ENCODE peak calls at places on chromosomes 6 and 20, in four cellular contexts. One of them, this sample, is unnamed. For H3K4me1, the result is how much of the 10 kb centered on the place peaks cover.

GRCh38 chr6:125312478-125312877 is 10.7 kb upstream of the HDDC2 start:
- DNase-seq in tibial nerve: no peak
- DNase-seq in K562: no peak
- DNase-seq in A549: peak
- DNase-seq in this sample: peak

GRCh38 chr20:330233-331149 is 5.1 kb downstream of the SOX12 start:
- DNase-seq in tibial nerve: no peak
- DNase-seq in K562: peak
- DNase-seq in A549: peak
- DNase-seq in this sample: peak

GRCh38 chr6:83872386-83873118 is 13.1 kb downstream of the CYB5R4 start:
- DNase-seq in A549: no peak
- DNase-seq in K562: no peak
- DNase-seq in tibial nerve: no peak
- DNase-seq in this sample: no peak

GRCh38 chr6:44779130-44779826 is 391.8 kb downstream of the CDC5L start:
- DNase-seq in tibial nerve: peak
- DNase-seq in A549: no peak
- DNase-seq in K562: no peak
- DNase-seq in this sample: no peak

GRCh38 chr6:21103626-21104224 is 489.8 kb upstream of the SOX4 start:
- DNase-seq in K562: no peak
- DNase-seq in tibial nerve: no peak
- DNase-seq in A549: no peak
- DNase-seq in this sample: no peak

GRCh38 chr20:4905195-4905594 is 96.1 kb downstream of the SLC23A2 start:
- DNase-seq in A549: no peak
- DNase-seq in K562: no peak
- DNase-seq in tibial nerve: no peak
- DNase-seq in this sample: no peak

GRCh38 chr20:38523697-38524096 is 51.1 kb downstream of the RALGAPB start:
- DNase-seq in tibial nerve: no peak
- DNase-seq in K562: no peak
- DNase-seq in A549: peak
- DNase-seq in this sample: no peak

GRCh38 chr6:84107495-84107894 is 73.9 kb downstream of the MRAP2 start:
- DNase-seq in K562: no peak
- DNase-seq in tibial nerve: no peak
- DNase-seq in A549: no peak
- DNase-seq in this sample: no peak

GRCh38 chr6:55875420-55875819 is at the start of gene BMP5:
- DNase-seq in tibial nerve: no peak
- DNase-seq in K562: no peak
- DNase-seq in A549: no peak
- DNase-seq in this sample: no peak

GRCh38 chr6:48429021-48429420 is 318.0 kb upstream of the PTCHD4 start:
- DNase-seq in K562: no peak
- DNase-seq in tibial nerve: no peak
- DNase-seq in A549: no peak
- DNase-seq in this sample: no peak

GRCh38 chr20:24949756-24950127 is 673 bp downstream of the CST7 start:
- DNase-seq in K562: no peak
- DNase-seq in tibial nerve: no peak
- DNase-seq in A549: no peak
- DNase-seq in this sample: peak

GRCh38 chr6:96900873-96901272 is 3.2 kb upstream of the NDUFAF4 start:
- DNase-seq in K562: no peak
- DNase-seq in A549: no peak
- DNase-seq in tibial nerve: no peak
- DNase-seq in this sample: no peak

GRCh38 chr6:96897396-96898240 is at the start of gene NDUFAF4:
- DNase-seq in tibial nerve: peak
- DNase-seq in A549: peak
- DNase-seq in K562: peak
- DNase-seq in this sample: peak

GRCh38 chr6:96898241-96898851 is 655 bp upstream of the NDUFAF4 start:
- DNase-seq in A549: peak
- DNase-seq in tibial nerve: no peak
- DNase-seq in K562: peak
- DNase-seq in this sample: no peak

GRCh38 chr6:96899599-96899998 is 1.9 kb upstream of the NDUFAF4 start:
- DNase-seq in K562: no peak
- DNase-seq in A549: no peak
- DNase-seq in tibial nerve: no peak
- DNase-seq in this sample: no peak

DNA sequence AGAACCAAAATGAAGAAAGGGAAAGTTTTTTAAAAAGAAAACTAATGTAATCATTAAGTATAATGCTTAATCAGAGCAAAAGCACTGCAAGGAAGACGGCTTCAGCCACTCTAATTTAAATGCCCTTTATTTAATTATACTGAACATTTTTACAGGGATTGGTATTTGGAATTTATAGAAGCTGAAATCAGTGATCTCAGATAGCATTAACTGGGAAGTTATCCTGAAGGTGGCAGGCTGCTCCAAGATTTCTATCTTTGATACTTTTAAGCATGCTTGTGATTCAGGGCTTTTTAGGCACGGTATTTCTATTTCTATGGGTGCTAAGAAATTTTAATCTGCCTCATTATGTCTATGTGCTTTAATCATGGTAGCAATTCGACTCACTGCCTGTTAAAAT is 1.3 kb upstream of the NDUFAF4 start:
- DNase-seq in K562: no peak
- DNase-seq in tibial nerve: peak
- DNase-seq in A549: peak
- DNase-seq in this sample: no peak
- TF ChIP-seq CTCF in K562: peak
- TF ChIP-seq CTCF in tibial nerve: peak
- TF ChIP-seq CTCF in A549: peak
- TF ChIP-seq CTCF in this sample: no peak

GRCh38 chr6:121520337-121521163 is 85.1 kb downstream of the GJA1 start:
- DNase-seq in A549: peak
- DNase-seq in tibial nerve: no peak
- DNase-seq in K562: no peak
- DNase-seq in this sample: no peak
- TF ChIP-seq EP300 in A549: peak
- TF ChIP-seq EP300 in tibial nerve: no peak
- TF ChIP-seq EP300 in K562: no peak
- TF ChIP-seq EP300 in this sample: no peak

GRCh38 chr6:138572885-138573284 is 73.6 kb upstream of the NHSL1 start:
- DNase-seq in K562: no peak
- DNase-seq in A549: no peak
- DNase-seq in tibial nerve: no peak
- DNase-seq in this sample: no peak
- H3K4me1 ChIP-seq in K562: under half
- H3K4me1 ChIP-seq in A549: under half
- H3K4me1 ChIP-seq in tibial nerve: under half
- H3K4me1 ChIP-seq in this sample: under half

DNA sequence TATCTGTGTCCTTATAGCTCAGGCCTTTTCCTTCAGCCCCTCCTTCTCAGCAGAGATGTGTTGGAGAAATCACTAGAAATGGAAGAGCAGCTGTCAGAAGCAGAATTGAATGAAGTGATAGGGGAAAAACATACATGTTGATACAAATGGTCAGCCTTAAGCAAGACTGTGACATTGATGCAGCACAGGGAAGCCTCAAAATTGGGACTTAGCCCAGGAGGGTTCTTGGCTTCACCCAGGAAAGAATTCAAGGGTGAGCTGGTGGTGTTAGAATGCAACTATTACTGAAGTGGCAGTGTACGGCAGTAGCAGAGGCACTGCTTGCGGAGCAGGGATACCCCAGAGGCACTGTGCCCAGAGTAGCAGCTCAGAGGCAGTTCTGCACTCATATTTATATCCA is 8.0 kb upstream of the KIF16B start:
- DNase-seq in K562: no peak
- DNase-seq in tibial nerve: no peak
- DNase-seq in A549: no peak
- DNase-seq in this sample: no peak
- TF ChIP-seq CTCF in K562: no peak
- TF ChIP-seq CTCF in tibial nerve: no peak
- TF ChIP-seq CTCF in A549: no peak
- TF ChIP-seq CTCF in this sample: no peak

DNA sequence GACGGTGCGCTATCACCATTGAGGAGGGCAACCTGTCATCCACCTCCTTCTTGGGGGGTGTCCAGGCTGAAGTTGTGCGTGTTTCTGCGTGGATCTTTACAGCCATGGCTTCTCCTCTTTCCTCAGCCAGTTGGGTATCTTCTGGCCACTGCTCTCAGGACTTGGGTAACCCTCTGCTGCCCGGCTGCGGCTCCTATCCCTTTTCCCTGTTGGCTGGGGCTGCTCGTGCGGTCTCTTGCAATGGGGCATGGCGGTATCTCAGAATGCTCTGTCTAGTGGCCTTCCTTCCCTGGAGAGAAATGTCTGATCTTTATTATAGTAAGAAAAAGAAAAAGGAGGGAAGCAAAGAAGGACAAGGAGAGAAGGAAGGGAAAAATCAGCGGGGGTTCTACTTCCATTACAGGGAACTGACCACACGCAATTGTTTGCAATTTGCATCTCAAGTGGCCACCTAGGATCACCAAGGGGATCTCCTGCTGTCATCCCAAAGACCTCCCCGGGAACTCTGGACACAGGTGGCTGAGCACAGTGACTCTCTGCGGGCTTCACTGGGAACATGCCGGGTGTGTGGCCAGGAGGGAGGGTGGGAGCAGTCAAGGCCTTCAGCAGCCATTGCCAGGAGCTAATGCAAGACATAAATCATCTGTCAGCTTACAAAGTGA is 60.8 kb downstream of the NPEPL1 start:
- DNase-seq in K562: no peak
- DNase-seq in tibial nerve: no peak
- DNase-seq in A549: no peak
- DNase-seq in this sample: no peak
- TF ChIP-seq EP300 in K562: no peak
- TF ChIP-seq EP300 in tibial nerve: no peak
- TF ChIP-seq EP300 in A549: no peak
- TF ChIP-seq EP300 in this sample: no peak

DNA sequence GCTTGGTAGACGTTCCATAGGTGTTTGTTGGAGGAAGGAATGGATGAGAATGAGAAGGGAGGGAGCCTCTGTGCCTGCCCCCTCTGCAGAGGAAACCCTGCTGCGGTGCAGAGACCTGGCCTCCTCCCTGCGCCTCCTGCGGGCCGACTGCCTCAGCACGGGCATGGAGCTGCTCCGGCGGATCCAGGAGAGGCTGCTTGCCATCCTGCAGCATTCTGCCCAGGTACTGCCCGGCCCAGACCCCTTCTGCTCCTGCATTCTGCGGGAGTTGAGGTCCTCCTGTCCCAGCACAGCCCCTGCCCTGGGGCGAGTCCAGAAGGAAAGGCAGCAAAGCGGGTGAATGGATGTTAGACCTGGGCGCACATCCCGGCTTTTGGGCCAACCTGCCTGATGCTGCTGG is 6.1 kb downstream of the DNPH1 start:
- DNase-seq in tibial nerve: no peak
- DNase-seq in K562: no peak
- DNase-seq in A549: no peak
- DNase-seq in this sample: no peak
- H3K4me1 ChIP-seq in tibial nerve: under half
- H3K4me1 ChIP-seq in K562: under half
- H3K4me1 ChIP-seq in A549: under half
- H3K4me1 ChIP-seq in this sample: under half

GRCh38 chr6:71665931-71666330 is 220.4 kb upstream of the RIMS1 start:
- DNase-seq in tibial nerve: no peak
- DNase-seq in A549: no peak
- DNase-seq in K562: no peak
- DNase-seq in this sample: no peak
- TF ChIP-seq CTCF in tibial nerve: no peak
- TF ChIP-seq CTCF in A549: no peak
- TF ChIP-seq CTCF in K562: no peak
- TF ChIP-seq CTCF in this sample: no peak

This sample was measured in stomach.